ENCODE peak calls at places on chromosomes 11 and 22, in seven cellular contexts. O, P, L, E, D, W and T are unnamed samples.

GRCh38 chr22:32232447-32232846 is 22.7 kb downstream of the SLC5A4 start:
- DNase-seq in D (no peak), W (no peak), P (no peak), L (no peak), E (no peak), O (no peak), T (no peak)

GRCh38 chr11:120569903-120570302 is 58.4 kb downstream of the GRIK4 start:
- DNase-seq in L (no peak), O (no peak), W (no peak), P (no peak), E (no peak), D (no peak), T (no peak)

GRCh38 chr22:46587067-46587471 is 33.1 kb upstream of the GRAMD4 start:
- DNase-seq in E (no peak), L (no peak), O (no peak), W (peak), P (peak), D (no peak), T (no peak)

GRCh38 chr22:40216041-40216756 is 38.5 kb downstream of the TNRC6B start:
- DNase-seq in L (no peak), E (no peak), D (no peak), P (peak), W (peak), O (no peak), T (no peak)

GRCh38 chr11:69843529-69843921 is 24.3 kb upstream of the FGF3 start:
- DNase-seq in W (no peak), D (no peak), O (no peak), L (no peak), E (no peak), P (no peak), T (no peak)

GRCh38 chr11:94897330-94897768 is 76.0 kb downstream of the CWC15 start:
- DNase-seq in E (peak), O (no peak), D (peak), P (no peak), W (no peak), L (no peak), T (no peak)

GRCh38 chr22:23591203-23591791 is 11.2 kb upstream of the IGLL1 start:
- DNase-seq in D (peak), P (peak), W (peak), L (peak), E (peak), O (peak), T (peak)

GRCh38 chr22:21074092-21074715 is 28.5 kb downstream of the LRRC74B start:
- DNase-seq in E (no peak), L (no peak), D (peak), W (no peak), O (peak), P (no peak), T (no peak)

GRCh38 chr11:65559535-65559934 is 1.4 kb upstream of the LTBP3 start:
- DNase-seq in W (no peak), O (no peak), L (peak), D (no peak), P (no peak), E (no peak), T (no peak)

GRCh38 chr11:2928605-2929510 is at the start of gene PHLDA2:
- DNase-seq in E (peak), D (peak), L (no peak), O (peak), W (peak), P (peak), T (peak)

GRCh38 chr11:34219279-34219678 is 113.8 kb downstream of the NAT10 start:
- DNase-seq in O (no peak), L (no peak), W (no peak), D (no peak), P (no peak), E (no peak), T (no peak)